ENCODE peak calls at places on chromosomes 3 and 15, in five cellular contexts. C is WERI-Rb-1, D is heart left ventricle, F is Caco-2, U is colonic mucosa. Y is an unnamed sample.

GRCh38 chr3:161560006-161560637 is 63.5 kb downstream of the OTOL1 start:
- DNase-seq in C (peak; percentile 42), D (peak; percentile 27), F (peak; percentile 36), U (peak; percentile 21), Y (peak; percentile 65)

GRCh38 chr3:38689774-38690173 is 40.3 kb upstream of the SCN5A start:
- DNase-seq in C (no peak), F (no peak), U (no peak), D (no peak), Y (no peak)

GRCh38 chr15:56241374-56242085 is 2.1 kb downstream of the RFX7 start:
- DNase-seq in F (no peak), D (no peak), C (no peak), U (no peak), Y (no peak)

GRCh38 chr15:51576911-51577500 is 45.6 kb downstream of the DMXL2 start:
- DNase-seq in D (no peak), U (no peak), F (no peak), C (no peak), Y (no peak)

GRCh38 chr3:61250784-61251173 is 473 bp downstream of the FHIT start:
- DNase-seq in D (peak; percentile 46), U (peak; percentile 52), C (no peak), F (peak; percentile 40), Y (no peak)

GRCh38 chr15:47715856-47716445 is 1.4 kb upstream of the SEMA6D start:
- DNase-seq in F (no peak), U (peak; percentile 28), C (no peak), D (peak; percentile 53), Y (no peak)

GRCh38 chr3:50211930-50212329 is 6.9 kb downstream of the SLC38A3 start:
- DNase-seq in F (no peak), C (peak; percentile 89), U (no peak), D (no peak), Y (no peak)

GRCh38 chr3:46489875-46490274 is 7.9 kb upstream of the RTP3 start:
- DNase-seq in U (no peak), F (no peak), C (no peak), D (no peak), Y (no peak)

GRCh38 chr3:180855956-180856355 is 56.5 kb upstream of the FXR1 start:
- DNase-seq in C (no peak), U (no peak), D (no peak), F (no peak), Y (no peak)

GRCh38 chr15:82106671-82107070 is 60.9 kb upstream of the MEX3B start:
- DNase-seq in D (no peak), U (no peak), C (no peak), F (no peak), Y (no peak)

GRCh38 chr15:67915374-67916050 is 75.7 kb upstream of the RNU6-1 start:
- DNase-seq in C (no peak), U (peak; percentile 82), D (peak; percentile 58), F (peak; percentile 87), Y (no peak)

GRCh38 chr3:195895900-195896360 is 12.4 kb downstream of the TNK2 start:
- DNase-seq in F (no peak), C (peak; percentile 11), U (peak; percentile 59), D (peak; percentile 84), Y (no peak)

GRCh38 chr3:127853681-127854080 is 31.4 kb upstream of the MGLL start:
- DNase-seq in U (no peak), D (no peak), F (peak; percentile 43), C (peak; percentile 62), Y (no peak)

GRCh38 chr3:32684029-32684799 is 774 bp upstream of the CNOT10 start:
- DNase-seq in D (no peak), U (no peak), F (no peak), C (no peak), Y (no peak)

GRCh38 chr3:32880225-32880624 is 62.4 kb downstream of the TRIM71 start:
- DNase-seq in D (no peak), F (no peak), C (no peak), U (no peak), Y (no peak)

GRCh38 chr3:100040846-100041245 is 73.5 kb downstream of the FILIP1L start:
- DNase-seq in C (no peak), D (no peak), U (no peak), F (no peak), Y (no peak)

GRCh38 chr15:22902046-22902445 is 63.6 kb downstream of the NIPA2 start:
- DNase-seq in F (no peak), D (no peak), C (no peak), U (no peak), Y (no peak)

GRCh38 chr3:161386991-161387390 is 15.7 kb upstream of the SPTSSB start:
- DNase-seq in U (no peak), F (no peak), D (no peak), C (no peak), Y (no peak)

GRCh38 chr3:32937331-32937730 is 14.1 kb upstream of the CCR4 start:
- DNase-seq in D (no peak), C (peak; percentile 30), F (no peak), U (no peak), Y (no peak)

GRCh38 chr3:122660575-122660974 is 20.1 kb upstream of the PARP14 start:
- DNase-seq in D (no peak), F (no peak), U (no peak), C (no peak), Y (peak; percentile 42)

GRCh38 chr3:45343947-45344346 is 44.4 kb upstream of the LARS2 start:
- DNase-seq in C (no peak), F (peak; percentile 50), U (no peak), D (no peak), Y (no peak)

GRCh38 chr15:90414408-90415028 is 26.5 kb downstream of the IQGAP1 start:
- DNase-seq in C (no peak), F (no peak), U (no peak), D (no peak), Y (no peak)

GRCh38 chr3:37249294-37249693 is 74.9 kb upstream of the LRRFIP2 start:
- DNase-seq in C (no peak), U (no peak), F (no peak), D (no peak), Y (no peak)

DNA sequence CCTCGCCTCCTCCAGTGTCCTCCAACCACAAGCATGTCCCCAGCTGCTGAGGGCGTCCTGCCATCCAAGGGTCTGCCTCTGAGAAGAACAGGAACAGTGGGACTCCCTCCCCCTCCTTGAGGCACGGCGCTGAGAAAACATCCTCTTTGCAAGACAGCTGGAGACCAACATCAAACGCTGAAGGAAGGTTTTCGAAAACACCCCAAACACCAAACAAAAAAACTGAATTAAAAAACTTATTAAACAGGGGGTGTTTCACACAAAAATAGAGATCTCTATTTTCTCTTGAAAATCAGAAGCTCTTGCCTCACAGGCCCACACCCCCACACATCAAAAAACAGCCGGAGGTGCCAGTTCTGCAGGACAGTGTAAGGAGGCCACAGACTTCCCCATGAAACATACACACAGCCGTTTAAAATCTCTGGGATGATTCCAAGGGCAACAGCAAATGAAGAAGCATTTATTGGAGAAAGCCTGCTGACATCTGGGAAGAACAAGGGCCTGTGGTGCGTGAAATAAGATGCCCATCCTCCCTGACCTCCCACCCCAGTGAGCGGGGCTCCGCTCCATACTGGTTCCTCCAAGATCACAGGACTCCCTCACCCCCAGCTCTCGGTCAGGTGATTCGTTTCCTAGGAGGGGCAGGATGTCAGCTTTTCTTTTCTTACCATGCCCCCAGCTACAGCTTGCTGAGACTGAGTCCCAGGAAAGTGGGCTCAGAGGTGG is 71.3 kb downstream of the NUP210 start:
- DNase-seq in C (no peak), F (no peak), D (no peak), U (no peak), Y (peak; percentile 32)
- TF ChIP-seq CTCF in C (no peak), F (no peak), D (no peak), U (no peak), Y (no peak)

DNA sequence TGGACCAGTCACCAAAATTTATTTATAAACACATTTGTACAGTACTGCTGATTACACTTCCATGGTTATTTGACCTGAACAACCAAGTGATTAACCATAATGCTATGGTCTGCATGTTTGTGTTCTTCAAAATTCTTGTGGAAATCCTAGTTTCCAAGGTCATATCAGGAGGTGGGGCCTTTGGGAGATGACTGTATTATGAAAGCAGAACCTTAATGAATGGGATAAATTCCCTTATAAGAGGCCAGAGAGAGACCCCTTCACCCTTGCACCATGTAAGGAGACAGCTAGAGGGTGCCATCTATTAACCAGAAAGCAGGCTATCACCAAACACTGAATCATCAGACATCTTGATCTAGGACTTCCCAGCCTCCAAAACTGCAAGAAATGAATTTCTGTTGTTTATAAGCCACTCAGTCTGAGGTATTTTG is 1.9 kb downstream of the SCAPER start:
- DNase-seq in F (no peak), D (no peak), C (peak; percentile 33), U (no peak), Y (no peak)
- TF ChIP-seq CTCF in F (no peak), D (no peak), C (peak; percentile 62), U (no peak), Y (no peak)

GRCh38 chr3:102178817-102179216 is 256.0 kb upstream of the ZPLD1 start:
- DNase-seq in C (no peak), U (no peak), D (no peak), F (no peak), Y (no peak)

GRCh38 chr3:102177075-102177755 is 257.6 kb upstream of the ZPLD1 start:
- DNase-seq in U (peak; percentile 56), C (no peak), F (no peak), D (no peak), Y (no peak)

GRCh38 chr3:102176393-102176792 is 258.4 kb upstream of the ZPLD1 start:
- DNase-seq in C (no peak), U (no peak), F (no peak), D (no peak), Y (no peak)

GRCh38 chr3:102174312-102174712 is 260.5 kb upstream of the ZPLD1 start:
- DNase-seq in F (no peak), D (no peak), U (no peak), C (no peak), Y (no peak)

DNA sequence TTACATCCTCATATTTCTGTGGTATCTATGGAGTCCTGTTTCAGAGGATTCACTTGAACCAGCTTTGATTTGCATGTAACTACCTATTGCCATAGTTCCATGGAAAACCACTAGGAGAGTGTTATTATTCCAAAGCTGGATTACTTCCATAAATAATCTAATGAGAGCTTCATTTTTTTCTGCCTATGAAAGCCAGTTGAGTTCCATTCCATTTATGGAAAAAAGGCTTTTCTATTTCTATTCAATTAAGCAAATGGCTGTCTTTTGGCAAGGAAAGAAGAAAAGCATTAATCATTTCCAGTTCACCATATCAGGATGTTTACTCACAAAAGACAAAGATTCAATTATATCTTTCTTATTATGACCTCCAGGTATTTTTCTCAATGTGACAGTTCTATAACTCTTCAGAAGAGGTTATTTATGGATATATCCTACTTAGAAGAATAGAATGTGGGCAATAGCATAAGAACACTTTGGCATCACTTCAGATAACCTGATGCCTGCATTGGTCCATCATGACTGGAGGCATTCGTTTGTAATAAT is 259.9 kb upstream of the ZPLD1 start:
- DNase-seq in C (no peak), D (no peak), U (no peak), F (no peak), Y (no peak)
- TF ChIP-seq CTCF in C (no peak), D (no peak), U (no peak), F (no peak), Y (no peak)

GRCh38 chr15:41661078-41661528 is 898 bp downstream of the MGA start:
- DNase-seq in F (no peak), D (no peak), U (no peak), C (peak; percentile 8), Y (no peak)

GRCh38 chr15:41661529-41662225 is 1.5 kb downstream of the MGA start:
- DNase-seq in F (peak; percentile 74), C (peak; percentile 77), U (peak; percentile 81), D (peak; percentile 81), Y (peak; percentile 69)

GRCh38 chr15:41659855-41660234 is 360 bp upstream of the MGA start:
- DNase-seq in F (no peak), C (no peak), U (no peak), D (no peak), Y (no peak)

GRCh38 chr15:41659190-41659589 is 1.0 kb upstream of the MGA start:
- DNase-seq in C (no peak), U (no peak), D (no peak), F (no peak), Y (no peak)

GRCh38 chr15:41660235-41661077 is at the start of gene MGA:
- DNase-seq in U (peak; percentile 90), F (peak; percentile 95), D (peak; percentile 95), C (peak; percentile 91), Y (peak; percentile 93)
- TF ChIP-seq CTCF in U (no peak), F (no peak), D (no peak), C (peak; percentile 52), Y (no peak)

Y was measured in endothelial cell.